ENCODE peak calls at places on chromosomes 1 and 21, in five cellular contexts. B, J, M, R and N are unnamed samples.

GRCh38 chr1:246689409-246689997 is 34.7 kb upstream of the SCCPDH start:
- DNase-seq in B (peak), J (peak), M (peak), R (peak), N (no peak)

GRCh38 chr1:27154991-27155781 is at the start of gene SLC9A1:
- DNase-seq in B (peak), J (peak), M (peak), R (peak), N (peak)

GRCh38 chr1:166174108-166174507 is 7.3 kb upstream of the FAM78B start:
- DNase-seq in B (peak), J (no peak), M (no peak), R (no peak), N (no peak)

GRCh38 chr1:172497230-172497629 is 35.7 kb upstream of the SUCO start:
- DNase-seq in B (peak), J (peak), M (peak), R (peak), N (no peak)

GRCh38 chr1:155499953-155500621 is 62.5 kb downstream of the ASH1L start:
- DNase-seq in B (no peak), J (no peak), M (peak), R (no peak), N (no peak)

GRCh38 chr1:40258445-40258769 is 371 bp downstream of the ZMPSTE24 start:
- DNase-seq in B (no peak), J (peak), M (no peak), R (peak), N (no peak)

GRCh38 chr1:88655685-88656299 is 28.3 kb upstream of the PKN2 start:
- DNase-seq in B (no peak), J (peak), M (no peak), R (peak), N (no peak)

GRCh38 chr1:147472489-147472888 is 68.8 kb upstream of the BCL9 start:
- DNase-seq in B (no peak), J (no peak), M (no peak), R (no peak), N (no peak)

GRCh38 chr1:171965802-171966201 is 124.5 kb downstream of the DNM3 start:
- DNase-seq in B (no peak), J (peak), M (no peak), R (no peak), N (no peak)

GRCh38 chr1:246580497-246581047 is 14.3 kb downstream of the CNST start:
- DNase-seq in B (no peak), J (no peak), M (no peak), R (no peak), N (no peak)

GRCh38 chr1:219544163-219544846 is 68.6 kb downstream of the ZC3H11B start:
- DNase-seq in B (no peak), J (no peak), M (no peak), R (no peak), N (no peak)

GRCh38 chr1:227937031-227937430 is 10.7 kb downstream of the WNT9A start:
- DNase-seq in B (no peak), J (no peak), M (no peak), R (no peak), N (no peak)

GRCh38 chr1:19974822-19975416 is 4.5 kb downstream of the PLA2G2A start:
- DNase-seq in B (peak), J (peak), M (peak), R (peak), N (no peak)

GRCh38 chr1:15180945-15181523 is 27.5 kb downstream of the TMEM51 start:
- DNase-seq in B (no peak), J (no peak), M (no peak), R (no peak), N (no peak)

GRCh38 chr1:202365092-202365815 is 16.8 kb downstream of the PPP1R12B start:
- DNase-seq in B (no peak), J (peak), M (no peak), R (no peak), N (no peak)

GRCh38 chr1:229456016-229456415 is 22.1 kb upstream of the ACTA1 start:
- DNase-seq in B (no peak), J (no peak), M (no peak), R (no peak), N (no peak)

GRCh38 chr21:38311765-38312164 is 55.0 kb downstream of the KCNJ15 start:
- DNase-seq in B (no peak), J (no peak), M (no peak), R (no peak), N (no peak)

GRCh38 chr1:62045579-62045978 is 149.1 kb upstream of the L1TD1 start:
- DNase-seq in B (peak), J (no peak), M (no peak), R (no peak), N (no peak)

GRCh38 chr1:199909137-199909536 is 118.4 kb upstream of the NR5A2 start:
- DNase-seq in B (no peak), J (no peak), M (no peak), R (no peak), N (no peak)

GRCh38 chr1:211635602-211636205 is 39.7 kb downstream of the NEK2 start:
- DNase-seq in B (no peak), J (peak), M (no peak), R (no peak), N (no peak)

GRCh38 chr1:211632808-211633522 is 42.5 kb downstream of the NEK2 start:
- DNase-seq in B (peak), J (peak), M (peak), R (no peak), N (no peak)

GRCh38 chr1:211634461-211634860 is 41.0 kb downstream of the NEK2 start:
- DNase-seq in B (no peak), J (no peak), M (no peak), R (no peak), N (no peak)

GRCh38 chr1:211633523-211633843 is 41.9 kb downstream of the NEK2 start:
- DNase-seq in B (no peak), J (no peak), M (no peak), R (peak), N (no peak)

GRCh38 chr1:211634931-211635330 is 40.5 kb downstream of the NEK2 start:
- DNase-seq in B (no peak), J (no peak), M (no peak), R (no peak), N (no peak)
- H3K27ac ChIP-seq in B (no peak), J (no peak), M (no peak), R (no peak), N (no peak)

GRCh38 chr1:53619811-53620619 is 118.9 kb downstream of the GLIS1 start:
- DNase-seq in B (no peak), J (peak), M (no peak), R (no peak), N (peak)

GRCh38 chr1:53625049-53625448 is 113.9 kb downstream of the GLIS1 start:
- DNase-seq in B (no peak), J (peak), M (no peak), R (no peak), N (no peak)

GRCh38 chr1:53620620-53620957 is 118.4 kb downstream of the GLIS1 start:
- DNase-seq in B (no peak), J (no peak), M (no peak), R (no peak), N (no peak)

GRCh38 chr1:53621144-53621543 is 117.8 kb downstream of the GLIS1 start:
- DNase-seq in B (no peak), J (no peak), M (no peak), R (no peak), N (no peak)

DNA sequence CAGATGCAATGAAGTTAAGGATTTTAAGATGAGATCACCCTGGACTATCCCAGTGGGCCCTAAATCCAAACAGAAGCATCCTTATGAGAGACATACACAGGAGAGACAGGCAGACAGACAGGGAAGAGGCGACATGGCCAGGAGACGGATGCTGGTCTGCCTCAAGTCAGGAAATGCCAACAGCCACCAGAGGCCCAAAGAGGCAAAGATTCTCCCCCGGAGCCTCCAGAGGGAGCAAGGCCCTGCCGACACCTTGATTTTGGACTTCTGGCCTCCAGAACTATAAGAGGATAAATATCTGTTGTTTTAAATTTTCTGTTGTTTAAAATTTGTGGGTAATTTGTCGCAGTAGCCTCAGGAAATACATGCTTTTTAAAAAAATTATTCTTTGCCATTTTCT is 116.4 kb downstream of the GLIS1 start:
- DNase-seq in B (no peak), J (no peak), M (no peak), R (no peak), N (no peak)
- H3K27ac ChIP-seq in B (no peak), J (no peak), M (no peak), R (no peak), N (no peak)

DNA sequence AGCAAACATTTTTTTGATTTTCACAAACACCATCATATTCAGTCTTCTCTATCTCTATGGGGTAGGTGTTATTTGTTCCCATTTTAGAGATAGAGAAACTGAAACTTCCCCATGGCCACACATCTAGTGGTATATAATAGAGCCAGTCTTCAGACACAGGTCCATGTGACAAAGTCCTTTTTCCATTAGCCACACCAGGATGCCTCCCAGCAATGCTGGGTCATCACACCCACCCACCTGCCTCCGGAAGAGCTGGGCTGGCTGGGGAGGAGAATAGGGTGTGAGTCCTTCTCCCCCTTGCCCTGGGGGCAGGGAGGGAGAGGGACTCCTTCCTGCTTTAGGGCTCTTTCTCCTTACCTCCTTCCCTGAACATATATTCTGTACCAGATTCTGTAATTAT is 29.8 kb downstream of the SOX13 start:
- DNase-seq in B (no peak), J (no peak), M (no peak), R (no peak), N (no peak)
- H3K27ac ChIP-seq in B (peak), J (no peak), M (peak), R (no peak), N (no peak)

GRCh38 chr1:21539933-21540332 is 30.7 kb downstream of the ALPL start:
- DNase-seq in B (peak), J (no peak), M (peak), R (peak), N (no peak)
- H3K27ac ChIP-seq in B (no peak), J (no peak), M (no peak), R (no peak), N (no peak)

GRCh38 chr1:223756806-223757700 is 44.7 kb downstream of the CAPN2 start:
- DNase-seq in B (no peak), J (no peak), M (no peak), R (no peak), N (no peak)
- H3K27ac ChIP-seq in B (no peak), J (no peak), M (no peak), R (no peak), N (peak)

GRCh38 chr1:222754386-222755139 is 17.6 kb downstream of the FAM177B start:
- DNase-seq in B (peak), J (peak), M (no peak), R (no peak), N (peak)
- H3K27ac ChIP-seq in B (no peak), J (peak), M (no peak), R (no peak), N (peak)